ENCODE peak calls at places on chromosomes 1 and 21, in ten cellular contexts. I, A, D, P, Q, F, Y, E, R and T are unnamed samples. For H3K36me3 and H3K27me3, the result is how much of the 10 kb centered on the place peaks cover.

GRCh38 chr1:190320952-190321351 is 156.7 kb downstream of the BRINP3 start:
- DNase-seq in I (peak), A (peak), D (no peak), P (no peak), Q (peak), F (peak), Y (no peak), E (peak), R (no peak), T (peak)

GRCh38 chr1:225999912-226000337 is 782 bp upstream of the SDE2 start:
- DNase-seq in I (no peak), A (peak), D (no peak), P (no peak), Q (no peak), F (no peak), Y (no peak), E (peak), R (no peak), T (no peak)

GRCh38 chr1:211928222-211928856 is 97.8 kb upstream of the LPGAT1 start:
- DNase-seq in I (no peak), A (peak), D (no peak), P (no peak), Q (no peak), F (no peak), Y (no peak), E (no peak), R (no peak), T (no peak)

GRCh38 chr21:37564924-37565529 is 198.5 kb downstream of the DYRK1A start:
- DNase-seq in I (peak), A (peak), D (peak), P (no peak), Q (no peak), F (no peak), Y (peak), E (peak), R (no peak), T (peak)

GRCh38 chr1:7424352-7424890 is 346.7 kb upstream of the VAMP3 start:
- DNase-seq in I (no peak), A (no peak), D (no peak), P (no peak), Q (no peak), F (no peak), Y (no peak), E (peak), R (no peak), T (no peak)

GRCh38 chr1:40796939-40797667 is 13.5 kb downstream of the KCNQ4 start:
- DNase-seq in I (no peak), A (no peak), D (no peak), P (no peak), Q (no peak), F (no peak), Y (peak), E (no peak), R (peak), T (peak)

GRCh38 chr1:231395051-231395995 is 26.8 kb downstream of the EGLN1 start:
- DNase-seq in I (no peak), A (peak), D (no peak), P (peak), Q (peak), F (no peak), Y (no peak), E (peak), R (no peak), T (peak)

GRCh38 chr1:108646661-108647269 is 14.1 kb downstream of the HENMT1 start:
- DNase-seq in I (no peak), A (peak), D (no peak), P (peak), Q (no peak), F (no peak), Y (peak), E (peak), R (peak), T (peak)

GRCh38 chr1:40309374-40310128 is 7.5 kb downstream of the COL9A2 start:
- DNase-seq in I (peak), A (no peak), D (no peak), P (no peak), Q (no peak), F (no peak), Y (no peak), E (no peak), R (no peak), T (peak)

GRCh38 chr1:223628233-223628632 is 37.3 kb downstream of the CAPN8 start:
- DNase-seq in I (peak), A (peak), D (peak), P (no peak), Q (peak), F (peak), Y (no peak), E (peak), R (no peak), T (peak)

GRCh38 chr1:63674865-63675815 is 81.9 kb downstream of the PGM1 start:
- DNase-seq in I (no peak), A (no peak), D (no peak), P (no peak), Q (peak), F (no peak), Y (no peak), E (no peak), R (no peak), T (no peak)

GRCh38 chr1:156245451-156246232 is 2.2 kb downstream of the PAQR6 start:
- DNase-seq in I (no peak), A (peak), D (peak), P (no peak), Q (no peak), F (no peak), Y (no peak), E (no peak), R (no peak), T (no peak)

GRCh38 chr1:104921552-104921951 is 1171.9 kb downstream of the AMY1C start:
- DNase-seq in I (no peak), A (no peak), D (no peak), P (no peak), Q (no peak), F (no peak), Y (no peak), E (no peak), R (no peak), T (no peak)

GRCh38 chr21:26719750-26720149 is 125.5 kb downstream of the ADAMTS1 start:
- DNase-seq in I (no peak), A (no peak), D (no peak), P (peak), Q (no peak), F (no peak), Y (peak), E (no peak), R (no peak), T (no peak)

GRCh38 chr1:6860401-6860800 is 75.1 kb downstream of the CAMTA1 start:
- DNase-seq in I (no peak), A (no peak), D (no peak), P (no peak), Q (no peak), F (no peak), Y (no peak), E (peak), R (no peak), T (peak)

GRCh38 chr1:53653631-53654030 is 85.3 kb downstream of the GLIS1 start:
- DNase-seq in I (no peak), A (no peak), D (no peak), P (no peak), Q (no peak), F (no peak), Y (no peak), E (no peak), R (no peak), T (no peak)

GRCh38 chr21:25568230-25568629 is 39.1 kb downstream of the MRPL39 start:
- DNase-seq in I (peak), A (peak), D (no peak), P (peak), Q (peak), F (no peak), Y (no peak), E (peak), R (peak), T (peak)

GRCh38 chr1:50493710-50494109 is 70.5 kb upstream of the DMRTA2 start:
- DNase-seq in I (no peak), A (no peak), D (no peak), P (no peak), Q (no peak), F (no peak), Y (no peak), E (no peak), R (no peak), T (no peak)

GRCh38 chr1:113981962-113982931 is 3.0 kb downstream of the OLFML3 start:
- DNase-seq in I (no peak), A (peak), D (no peak), P (peak), Q (peak), F (no peak), Y (peak), E (peak), R (peak), T (peak)

GRCh38 chr1:51189421-51190073 is 46.5 kb upstream of the RNF11 start:
- DNase-seq in I (peak), A (peak), D (no peak), P (peak), Q (peak), F (peak), Y (no peak), E (peak), R (no peak), T (peak)

GRCh38 chr1:55640708-55641473 is 425.7 kb upstream of the USP24 start:
- DNase-seq in I (no peak), A (peak), D (no peak), P (peak), Q (peak), F (no peak), Y (peak), E (no peak), R (peak), T (peak)

GRCh38 chr1:109901508-109902145 is 9.0 kb upstream of the CSF1 start:
- DNase-seq in I (no peak), A (peak), D (no peak), P (peak), Q (peak), F (no peak), Y (no peak), E (no peak), R (no peak), T (no peak)

GRCh38 chr1:166017395-166017794 is 149.4 kb downstream of the FAM78B start:
- DNase-seq in I (peak), A (no peak), D (peak), P (no peak), Q (peak), F (peak), Y (no peak), E (no peak), R (no peak), T (no peak)

GRCh38 chr1:204248954-204249353 is 35.2 kb upstream of the GOLT1A start:
- DNase-seq in I (no peak), A (no peak), D (no peak), P (no peak), Q (no peak), F (no peak), Y (no peak), E (no peak), R (no peak), T (no peak)

GRCh38 chr1:54611621-54612020 is 11.7 kb downstream of the FAM151A start:
- DNase-seq in I (no peak), A (no peak), D (no peak), P (no peak), Q (no peak), F (no peak), Y (no peak), E (no peak), R (no peak), T (no peak)

GRCh38 chr1:116770625-116771024 is 16.4 kb downstream of the CD2 start:
- DNase-seq in I (no peak), A (no peak), D (no peak), P (no peak), Q (no peak), F (no peak), Y (no peak), E (no peak), R (no peak), T (no peak)

GRCh38 chr21:16536661-16537359 is 807.0 kb downstream of the USP25 start:
- DNase-seq in I (no peak), A (no peak), D (no peak), P (no peak), Q (no peak), F (no peak), Y (no peak), E (peak), R (no peak), T (peak)

GRCh38 chr21:17370750-17371325 is 142.0 kb upstream of the CXADR start:
- DNase-seq in I (no peak), A (no peak), D (no peak), P (no peak), Q (no peak), F (peak), Y (no peak), E (no peak), R (no peak), T (no peak)

GRCh38 chr21:45011911-45012660 is 62.3 kb upstream of the ADARB1 start:
- DNase-seq in I (peak), A (peak), D (peak), P (no peak), Q (peak), F (peak), Y (peak), E (peak), R (peak), T (peak)

GRCh38 chr1:160830321-160831153 is 32.1 kb downstream of the CD244 start:
- DNase-seq in I (peak), A (peak), D (peak), P (peak), Q (peak), F (peak), Y (peak), E (peak), R (peak), T (peak)

GRCh38 chr1:59266927-59267293 is 30.0 kb upstream of the FGGY start:
- DNase-seq in I (no peak), A (no peak), D (no peak), P (no peak), Q (no peak), F (no peak), Y (no peak), E (no peak), R (no peak), T (no peak)

GRCh38 chr1:14929547-14930223 is 223.9 kb upstream of the TMEM51 start:
- DNase-seq in I (no peak), A (peak), D (no peak), P (no peak), Q (peak), F (no peak), Y (no peak), E (peak), R (no peak), T (peak)

GRCh38 chr1:244800821-244801220 is 34.6 kb upstream of the COX20 start:
- DNase-seq in I (no peak), A (no peak), D (no peak), P (no peak), Q (no peak), F (no peak), Y (no peak), E (no peak), R (no peak), T (no peak)

GRCh38 chr1:46188295-46189030 is 9.8 kb downstream of the POMGNT1 start:
- DNase-seq in I (no peak), A (no peak), D (no peak), P (no peak), Q (no peak), F (no peak), Y (no peak), E (no peak), R (no peak), T (no peak)

DNA sequence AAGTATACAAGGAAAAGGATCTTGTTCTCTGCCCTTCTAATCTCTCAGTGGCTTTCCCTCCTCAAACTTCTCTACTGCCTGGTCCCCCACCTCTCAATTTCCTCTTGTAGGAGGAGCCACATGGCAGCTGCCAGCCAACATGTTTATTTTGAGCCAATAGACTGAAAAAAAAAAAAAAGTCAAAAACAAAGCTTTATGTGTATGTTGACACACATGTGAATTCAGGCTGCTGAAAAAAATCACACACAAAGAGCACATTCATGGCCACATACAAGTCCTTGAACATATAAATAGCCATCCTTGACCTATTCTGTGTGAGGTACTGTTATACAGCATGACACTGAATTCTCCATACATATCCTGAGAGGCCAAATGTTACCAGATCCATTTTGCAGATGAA is 3.7 kb downstream of the PTPN14 start:
- DNase-seq in I (no peak), A (no peak), D (no peak), P (no peak), Q (no peak), F (no peak), Y (no peak), E (no peak), R (no peak), T (no peak)
- H3K4me3 ChIP-seq in I (no peak), A (no peak), D (no peak), P (no peak), Q (no peak), F (no peak), Y (peak), E (no peak), R (no peak), T (no peak)

DNA sequence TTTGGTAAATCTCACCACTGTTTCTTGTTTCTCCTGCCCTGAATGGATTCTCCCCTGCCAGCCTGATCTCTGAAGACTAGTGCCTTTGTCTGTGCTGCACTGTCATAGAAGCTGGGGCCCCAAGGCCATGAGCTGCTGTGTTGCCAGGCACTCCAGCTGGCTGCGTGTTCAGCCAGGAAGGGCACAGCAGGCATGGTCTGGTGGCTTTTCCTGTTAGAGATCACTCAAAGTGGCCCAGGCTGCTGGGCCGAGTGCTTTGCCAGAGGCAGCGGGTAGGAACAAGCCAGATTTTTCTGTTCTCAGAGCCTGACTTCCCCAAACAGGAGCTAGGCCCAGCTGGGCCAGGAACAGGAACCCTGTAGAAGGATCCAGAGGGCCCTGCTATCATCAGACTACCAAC is 5.2 kb downstream of the ADPRS start:
- DNase-seq in I (no peak), A (no peak), D (no peak), P (no peak), Q (no peak), F (no peak), Y (no peak), E (no peak), R (no peak), T (no peak)
- H3K36me3 ChIP-seq in I (under half), A (under half), D (under half), P (under half), Q (under half), F (half or more), Y (under half), E (under half), R (under half), T (under half)

DNA sequence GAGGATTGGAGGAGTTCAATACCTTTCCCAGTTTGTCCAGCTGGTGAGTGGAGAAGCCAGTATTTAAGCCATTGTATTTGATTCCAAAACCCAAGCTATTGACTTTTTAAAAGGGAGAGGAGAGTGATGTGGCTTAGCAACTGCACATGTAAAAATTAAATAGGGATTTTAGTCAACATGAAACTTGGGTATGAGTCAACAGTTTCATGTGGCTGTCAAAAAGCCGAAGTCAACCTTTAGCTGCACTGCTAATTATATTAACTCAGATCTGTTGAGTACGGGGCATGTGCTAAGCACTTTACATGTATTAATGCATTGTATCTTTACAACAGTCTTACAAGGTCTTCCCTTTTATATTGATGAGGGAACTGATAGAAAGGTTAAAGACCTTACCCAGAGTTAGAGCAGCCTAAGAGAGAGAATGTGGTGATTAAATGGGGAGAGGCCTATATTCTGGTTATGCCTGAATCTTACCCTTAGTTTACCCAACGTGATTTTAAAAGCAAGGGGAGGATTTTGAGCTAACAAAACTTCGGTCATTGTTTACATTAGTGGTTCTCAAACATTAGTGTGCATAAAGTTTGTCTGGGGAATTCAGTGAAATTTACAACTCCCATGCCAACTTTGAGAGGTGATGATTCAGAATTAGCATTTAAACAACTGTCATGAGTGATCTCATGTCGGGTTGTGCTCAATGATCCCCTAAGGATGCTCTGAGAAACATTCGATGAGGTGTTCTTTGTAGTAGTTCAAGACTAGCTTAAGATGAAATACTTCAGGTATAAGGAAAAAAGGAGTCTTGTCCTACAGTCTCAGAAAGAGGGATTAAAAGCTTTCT is 6.9 kb upstream of the SLC35F3 start:
- DNase-seq in I (no peak), A (no peak), D (no peak), P (no peak), Q (no peak), F (no peak), Y (no peak), E (no peak), R (no peak), T (no peak)
- H3K27me3 ChIP-seq in I (under half), A (under half), D (under half), P (under half), Q (under half), F (under half), Y (under half), E (under half), R (under half), T (under half)

DNA sequence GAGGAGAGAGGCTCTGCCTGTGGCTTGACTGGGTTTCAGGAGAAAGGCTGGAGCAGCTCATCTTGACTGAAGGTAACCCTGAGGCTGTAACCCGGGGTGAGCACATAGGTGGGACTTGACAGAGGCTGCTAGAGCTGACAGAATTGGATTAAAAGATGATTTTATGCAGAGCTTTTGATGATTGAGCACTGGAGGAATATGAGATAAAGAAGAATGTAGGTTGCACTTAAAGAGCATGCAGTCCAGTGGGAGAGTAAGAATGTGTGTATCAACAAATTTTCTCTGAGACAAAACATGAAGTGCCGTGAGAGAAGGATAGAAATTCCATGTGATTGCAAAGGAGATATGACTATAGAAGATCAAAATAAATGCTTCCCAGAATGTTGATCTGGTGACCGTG is 17.4 kb downstream of the LAMC1 start:
- DNase-seq in I (no peak), A (no peak), D (no peak), P (no peak), Q (no peak), F (no peak), Y (no peak), E (no peak), R (no peak), T (no peak)
- H3K4me3 ChIP-seq in I (no peak), A (no peak), D (no peak), P (no peak), Q (no peak), F (no peak), Y (peak), E (no peak), R (no peak), T (no peak)

DNA sequence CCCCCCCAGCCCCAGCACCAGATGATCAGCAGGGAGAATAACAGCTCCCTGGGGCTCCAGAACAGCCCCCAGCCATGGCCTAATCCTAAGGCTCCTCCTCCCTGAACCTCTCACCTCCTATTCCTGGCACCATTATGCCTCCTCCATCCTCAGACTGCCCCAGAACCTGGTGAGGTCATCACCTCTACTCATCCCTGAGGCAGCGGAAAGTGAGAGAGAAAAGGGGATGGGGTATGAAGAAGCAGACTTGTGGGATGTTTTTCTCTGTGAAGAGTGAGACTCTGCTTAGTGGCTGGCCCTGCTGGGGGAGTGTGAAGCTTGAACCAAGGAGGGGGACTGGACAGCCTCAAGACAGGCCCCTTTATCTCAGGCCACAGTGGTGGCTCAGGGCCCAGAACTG is 2.1 kb upstream of the PPM1J start:
- DNase-seq in I (no peak), A (no peak), D (no peak), P (no peak), Q (no peak), F (no peak), Y (no peak), E (no peak), R (no peak), T (no peak)
- H3K36me3 ChIP-seq in I (under half), A (under half), D (under half), P (under half), Q (under half), F (under half), Y (under half), E (under half), R (under half), T (under half)